ENCODE peak calls at places on chromosome 15, in four cellular contexts. F is effector memory CD4-positive, alpha-beta T cell; P is cardiac muscle cell; A is mammary epithelial cell. I is an unnamed sample.

GRCh38 chr15:85723960-85724945 is 70.5 kb downstream of the KLHL25 start:
- DNase-seq in F (no peak), P (peak), A (no peak), I (no peak)

GRCh38 chr15:96333194-96334016 is 2.9 kb downstream of the NR2F2 start:
- DNase-seq in F (no peak), P (peak), A (no peak), I (peak)

GRCh38 chr15:25061808-25062550 is 107.2 kb downstream of the SNRPN start:
- DNase-seq in F (no peak), P (no peak), A (no peak), I (no peak)

GRCh38 chr15:56741541-56741940 is 8.2 kb upstream of the ZNF280D start:
- DNase-seq in F (no peak), P (no peak), A (no peak), I (no peak)

GRCh38 chr15:50358805-50359204 is 3.8 kb upstream of the GABPB1 start:
- DNase-seq in F (no peak), P (peak), A (peak), I (no peak)

GRCh38 chr15:90212221-90213079 is 11.3 kb downstream of the SEMA4B start:
- DNase-seq in F (no peak), P (no peak), A (peak), I (no peak)

GRCh38 chr15:85955501-85956391 is 123.9 kb upstream of the AGBL1 start:
- DNase-seq in F (no peak), P (no peak), A (peak), I (no peak)

GRCh38 chr15:39207532-39208115 is 373.3 kb upstream of the THBS1 start:
- DNase-seq in F (no peak), P (no peak), A (no peak), I (no peak)

GRCh38 chr15:77738441-77739437 is 106.0 kb upstream of the LINGO1 start:
- DNase-seq in F (no peak), P (no peak), A (no peak), I (no peak)

GRCh38 chr15:25783607-25784131 is 79.5 kb downstream of the ATP10A start:
- DNase-seq in F (no peak), P (peak), A (no peak), I (no peak)

GRCh38 chr15:70783610-70784021 is 20.3 kb upstream of the UACA start:
- DNase-seq in F (no peak), P (no peak), A (peak), I (no peak)

GRCh38 chr15:69424748-69425413 is 10.7 kb downstream of the KIF23 start:
- DNase-seq in F (no peak), P (no peak), A (no peak), I (no peak)

GRCh38 chr15:52233405-52233804 is 42.2 kb upstream of the GNB5 start:
- DNase-seq in F (no peak), P (no peak), A (no peak), I (no peak)

GRCh38 chr15:47576921-47577474 is 140.3 kb upstream of the SEMA6D start:
- DNase-seq in F (no peak), P (no peak), A (no peak), I (no peak)

GRCh38 chr15:70049701-70050445 is 47.8 kb downstream of the TLE3 start:
- DNase-seq in F (no peak), P (no peak), A (no peak), I (no peak)

GRCh38 chr15:22980189-22981136 is at the start of gene CYFIP1:
- DNase-seq in F (no peak), P (peak), A (peak), I (peak)

GRCh38 chr15:58490405-58491150 is 58.8 kb downstream of the LIPC start:
- DNase-seq in F (no peak), P (no peak), A (no peak), I (no peak)

GRCh38 chr15:92605225-92605944 is 50.2 kb downstream of the FAM174B start:
- DNase-seq in F (no peak), P (no peak), A (no peak), I (no peak)

GRCh38 chr15:77795446-77795845 is 162.7 kb upstream of the LINGO1 start:
- DNase-seq in F (no peak), P (peak), A (no peak), I (no peak)

GRCh38 chr15:43930556-43930955 is 103.8 kb downstream of the WDR76 start:
- DNase-seq in F (no peak), P (peak), A (no peak), I (no peak)

GRCh38 chr15:89455535-89455934 is 40.8 kb downstream of the RHCG start:
- DNase-seq in F (no peak), P (no peak), A (no peak), I (no peak)

GRCh38 chr15:29668120-29668602 is 154.1 kb downstream of the TJP1 start:
- DNase-seq in F (no peak), P (peak), A (peak), I (no peak)

GRCh38 chr15:57384816-57385215 is 8.5 kb downstream of the CGNL1 start:
- DNase-seq in F (no peak), P (no peak), A (no peak), I (no peak)

GRCh38 chr15:88745696-88746095 is 57.5 kb upstream of the ACAN start:
- DNase-seq in F (no peak), P (no peak), A (peak), I (no peak)

GRCh38 chr15:82750831-82751181 is 41.1 kb upstream of the AP3B2 start:
- DNase-seq in F (no peak), P (no peak), A (no peak), I (no peak)

GRCh38 chr15:69474291-69474690 is 21.7 kb downstream of the RPLP1 start:
- DNase-seq in F (no peak), P (no peak), A (peak), I (peak)

GRCh38 chr15:43071451-43071850 is 34.4 kb downstream of the UBR1 start:
- DNase-seq in F (no peak), P (no peak), A (no peak), I (no peak)

GRCh38 chr15:82132116-82132515 is 86.3 kb upstream of the MEX3B start:
- DNase-seq in F (no peak), P (no peak), A (no peak), I (no peak)

GRCh38 chr15:49085696-49086459 is 39.6 kb upstream of the SECISBP2L start:
- DNase-seq in F (no peak), P (no peak), A (no peak), I (no peak)

GRCh38 chr15:49084285-49084570 is 38.0 kb upstream of the SECISBP2L start:
- DNase-seq in F (no peak), P (no peak), A (no peak), I (no peak)

GRCh38 chr15:49079340-49080039 is 33.2 kb upstream of the SECISBP2L start:
- DNase-seq in F (no peak), P (no peak), A (no peak), I (no peak)

GRCh38 chr15:49082960-49083359 is 36.7 kb upstream of the SECISBP2L start:
- DNase-seq in F (no peak), P (no peak), A (no peak), I (no peak)

GRCh38 chr15:49083471-49084284 is 37.4 kb upstream of the SECISBP2L start:
- DNase-seq in F (no peak), P (no peak), A (no peak), I (no peak)
- H3K27ac ChIP-seq in F (no peak), P (no peak), A (no peak), I (no peak)

GRCh38 chr15:55685292-55685691 is 57.7 kb downstream of the PRTG start:
- DNase-seq in F (no peak), P (no peak), A (peak), I (no peak)
- H3K27ac ChIP-seq in F (no peak), P (no peak), A (no peak), I (no peak)

GRCh38 chr15:63593705-63594671 is 3.2 kb upstream of the FBXL22 start:
- DNase-seq in F (no peak), P (peak), A (peak), I (no peak)

GRCh38 chr15:63595688-63596087 is 1.5 kb upstream of the FBXL22 start:
- DNase-seq in F (no peak), P (no peak), A (no peak), I (no peak)

GRCh38 chr15:63597033-63597790 is at the start of gene FBXL22:
- DNase-seq in F (no peak), P (peak), A (no peak), I (no peak)

GRCh38 chr15:63596666-63597032 is 538 bp upstream of the FBXL22 start:
- DNase-seq in F (no peak), P (no peak), A (no peak), I (no peak)

GRCh38 chr15:63595066-63595465 is 2.1 kb upstream of the FBXL22 start:
- DNase-seq in F (no peak), P (no peak), A (no peak), I (no peak)
- H3K27ac ChIP-seq in F (no peak), P (no peak), A (no peak), I (peak)

DNA sequence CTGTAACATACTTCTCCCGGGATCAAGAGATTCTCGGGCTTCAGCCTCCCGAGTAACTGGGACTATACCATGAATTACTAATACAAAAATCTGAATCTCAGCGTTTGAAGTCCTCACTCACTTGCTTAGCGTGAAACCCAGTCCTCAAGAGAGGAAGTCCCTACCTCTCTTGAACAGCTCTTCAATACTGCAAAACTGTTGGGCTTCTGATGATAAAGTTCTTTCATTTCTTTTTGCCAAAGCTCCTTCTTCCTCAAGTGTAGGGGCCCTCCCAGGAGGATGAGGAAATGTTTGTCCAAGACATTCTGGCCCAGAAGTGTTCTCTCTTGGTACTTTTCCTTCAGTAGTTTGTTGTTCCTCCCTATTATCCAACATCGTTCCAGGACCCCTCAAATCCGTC is 48.5 kb downstream of the FMN1 start:
- DNase-seq in F (no peak), P (no peak), A (no peak), I (no peak)
- H3K27ac ChIP-seq in F (no peak), P (no peak), A (peak), I (no peak)

GRCh38 chr15:75201609-75202250 is at the start of gene C15orf39:
- DNase-seq in F (peak), P (peak), A (peak), I (peak)

GRCh38 chr15:75200765-75201608 is 695 bp upstream of the C15orf39 start:
- DNase-seq in F (peak), P (no peak), A (peak), I (no peak)

GRCh38 chr15:75198560-75199346 is 2.9 kb upstream of the C15orf39 start:
- DNase-seq in F (no peak), P (peak), A (peak), I (no peak)

GRCh38 chr15:75200391-75200764 is 1.3 kb upstream of the C15orf39 start:
- DNase-seq in F (no peak), P (no peak), A (no peak), I (no peak)

GRCh38 chr15:75199347-75199976 is 2.2 kb upstream of the C15orf39 start:
- DNase-seq in F (no peak), P (no peak), A (no peak), I (no peak)
- H3K27ac ChIP-seq in F (no peak), P (peak), A (no peak), I (no peak)

DNA sequence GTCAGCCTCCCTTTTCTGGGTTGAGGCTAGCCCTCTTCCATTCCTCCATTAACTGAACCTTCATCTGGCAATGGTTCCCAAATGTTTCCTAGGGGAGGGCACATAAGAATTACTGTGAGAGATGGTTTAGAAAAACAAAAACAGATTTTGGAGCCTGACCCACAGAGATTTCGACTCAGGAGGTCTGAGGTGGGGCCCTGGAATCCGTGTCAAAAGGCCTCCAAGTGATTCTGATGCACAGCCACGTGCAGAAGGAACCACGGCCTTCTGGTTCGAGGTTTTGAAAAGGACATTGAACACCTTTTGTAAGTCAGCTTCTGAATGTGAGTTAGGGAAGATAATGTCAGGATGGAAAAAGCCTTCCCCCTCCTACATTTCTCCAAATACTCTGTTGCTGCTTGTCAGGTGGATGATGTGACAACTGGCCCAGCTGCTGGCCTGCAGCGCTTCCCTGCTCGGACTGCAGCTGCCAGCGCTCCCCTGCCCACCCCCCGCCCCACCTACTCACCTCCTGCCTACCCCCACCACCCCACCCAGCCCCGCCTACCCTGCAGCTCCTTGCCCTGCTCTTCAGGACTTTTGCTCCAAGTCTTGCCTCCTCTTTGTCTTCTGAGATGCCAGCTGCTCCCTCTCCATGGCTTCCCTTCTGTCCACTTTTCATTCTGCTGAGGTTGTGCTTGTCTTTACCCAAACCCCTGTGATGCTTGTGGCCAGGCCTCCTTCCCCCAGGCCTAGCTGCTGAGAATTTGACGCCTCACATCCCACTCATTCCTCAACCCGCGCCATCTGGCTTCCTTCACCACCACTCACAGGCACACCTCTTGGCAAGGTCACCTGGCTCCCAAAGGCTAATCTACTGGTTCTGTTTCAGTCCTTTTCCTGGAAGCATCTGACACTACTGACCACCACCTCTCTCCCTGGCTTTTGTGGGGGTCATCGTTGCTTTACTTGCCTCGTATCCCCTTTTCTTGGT is 6.6 kb downstream of the EHD4 start:
- DNase-seq in F (no peak), P (peak), A (peak), I (peak)
- H3K27ac ChIP-seq in F (no peak), P (peak), A (no peak), I (no peak)

DNA sequence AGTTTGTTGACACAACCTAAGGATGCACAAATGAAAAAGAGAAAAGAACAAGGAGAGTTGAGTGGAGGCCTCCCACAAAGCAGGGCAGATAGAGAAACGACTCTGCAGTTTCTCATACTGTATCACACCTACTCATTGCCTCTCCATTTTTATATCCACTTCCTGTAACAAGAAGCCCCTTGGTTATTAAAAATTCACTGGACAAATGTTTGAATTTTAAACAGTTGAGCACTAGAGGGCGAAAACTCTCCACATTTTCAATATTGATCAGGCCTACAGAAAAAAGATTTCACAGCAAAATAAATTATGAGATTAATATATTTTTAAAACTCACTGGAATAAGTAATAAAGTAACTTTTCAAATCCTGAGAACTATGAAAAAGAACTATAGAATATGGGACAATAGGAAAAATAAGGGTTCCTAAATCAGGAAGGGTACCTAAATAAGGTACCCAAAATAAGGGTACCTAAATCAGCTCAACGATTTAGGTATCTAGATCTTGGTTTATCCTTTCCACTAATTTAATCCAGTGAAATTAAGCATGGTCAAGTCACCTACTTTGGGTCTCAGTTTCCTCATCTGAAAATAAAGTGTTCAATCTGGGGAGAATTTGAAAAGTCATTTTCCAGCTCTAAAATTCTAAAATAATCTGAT is 47.0 kb upstream of the PPIB start:
- DNase-seq in F (no peak), P (peak), A (peak), I (no peak)
- H3K27ac ChIP-seq in F (no peak), P (no peak), A (no peak), I (no peak)

GRCh38 chr15:74776851-74777768 is 4.8 kb upstream of the CSK start:
- DNase-seq in F (peak), P (peak), A (no peak), I (no peak)
- H3K27ac ChIP-seq in F (peak), P (peak), A (no peak), I (peak)

GRCh38 chr15:67641453-67641852 is 99.0 kb downstream of the MAP2K5 start:
- DNase-seq in F (no peak), P (no peak), A (no peak), I (no peak)
- H3K27ac ChIP-seq in F (no peak), P (no peak), A (no peak), I (no peak)

GRCh38 chr15:100663550-100664335 is 61.4 kb downstream of the ASB7 start:
- DNase-seq in F (no peak), P (no peak), A (no peak), I (no peak)
- H3K27ac ChIP-seq in F (no peak), P (no peak), A (no peak), I (no peak)

I was measured in coronary artery.